ENCODE peak calls at places on chromosome 19, in nine cellular contexts. Z, G, W, H, T, K, C, Y and L are unnamed samples.

GRCh38 chr19:41189425-41190065 is 3.5 kb upstream of the CYP2S1 start:
- DNase-seq in Y (no peak), K (no peak), C (no peak), H (no peak), G (no peak), Z (peak), T (no peak), W (no peak), L (no peak)

GRCh38 chr19:47430041-47430802 is 10.9 kb upstream of the MEIS3 start:
- DNase-seq in Y (peak), C (peak), K (no peak), W (peak), T (no peak), Z (peak), H (peak), G (peak), L (no peak)

GRCh38 chr19:56637976-56638555 is 4.9 kb upstream of the SMIM17 start:
- DNase-seq in Y (peak), Z (peak), H (peak), K (no peak), C (peak), G (peak), W (peak), T (no peak), L (peak)

GRCh38 chr19:40403262-40403984 is 9.8 kb downstream of the PRX start:
- DNase-seq in Y (peak), C (peak), Z (peak), T (peak), H (peak), K (peak), G (peak), W (peak), L (peak)

GRCh38 chr19:43790587-43790986 is 9.8 kb upstream of the KCNN4 start:
- DNase-seq in T (no peak), Y (no peak), G (peak), K (no peak), Z (no peak), C (no peak), W (no peak), H (no peak), L (no peak)

GRCh38 chr19:50718255-50719118 is 1.1 kb downstream of the SHANK1 start:
- DNase-seq in Z (no peak), H (no peak), K (no peak), T (no peak), W (no peak), G (no peak), C (no peak), Y (no peak), L (no peak)

GRCh38 chr19:28427256-28428083 is 785.5 kb downstream of the UQCRFS1 start:
- DNase-seq in Z (no peak), H (no peak), K (no peak), G (no peak), W (no peak), T (no peak), Y (no peak), C (no peak), L (no peak)

GRCh38 chr19:36030264-36031148 is 2.2 kb downstream of the CLIP3 start:
- DNase-seq in Y (no peak), T (no peak), C (no peak), G (peak), H (no peak), Z (no peak), W (no peak), K (no peak), L (no peak)

GRCh38 chr19:38739440-38740251 is 4.6 kb downstream of the CAPN12 start:
- DNase-seq in H (no peak), W (no peak), Z (no peak), T (no peak), C (no peak), K (no peak), Y (no peak), G (no peak), L (no peak)

GRCh38 chr19:45179063-45179847 is 671 bp downstream of the BLOC1S3 start:
- DNase-seq in Y (no peak), H (no peak), K (peak), Z (no peak), T (no peak), W (peak), C (no peak), G (peak), L (peak)

GRCh38 chr19:38744906-38745305 is 632 bp upstream of the CAPN12 start:
- DNase-seq in T (no peak), Y (no peak), G (no peak), W (no peak), H (no peak), C (no peak), Z (no peak), K (no peak), L (no peak)

GRCh38 chr19:55620410-55620809 is 4.0 kb downstream of the ZNF784 start:
- DNase-seq in T (no peak), K (no peak), Z (no peak), G (no peak), W (no peak), H (no peak), C (no peak), Y (no peak), L (no peak)

GRCh38 chr19:49925486-49925885 is 3.5 kb upstream of the ATF5 start:
- DNase-seq in W (no peak), Z (no peak), Y (no peak), G (no peak), C (no peak), K (no peak), H (no peak), T (no peak), L (no peak)

GRCh38 chr19:17841810-17842662 is 5.7 kb downstream of the JAK3 start:
- DNase-seq in K (peak), G (peak), T (no peak), C (peak), H (peak), Z (peak), Y (peak), W (peak), L (peak)

GRCh38 chr19:5436101-5436947 is 18.9 kb upstream of the ZNRF4 start:
- DNase-seq in T (no peak), H (peak), W (peak), C (no peak), Y (peak), Z (peak), G (no peak), K (no peak), L (peak)

GRCh38 chr19:43634877-43635560 is 4.6 kb downstream of the CADM4 start:
- DNase-seq in Y (no peak), W (peak), C (no peak), K (no peak), G (no peak), T (no peak), Z (peak), H (no peak), L (no peak)

GRCh38 chr19:17796013-17796837 is 1.3 kb downstream of the B3GNT3 start:
- DNase-seq in W (no peak), G (no peak), H (no peak), T (no peak), C (peak), K (no peak), Y (no peak), Z (no peak), L (peak)

GRCh38 chr19:342801-343421 is 1.7 kb downstream of the MIER2 start:
- DNase-seq in K (no peak), H (no peak), T (peak), C (peak), Z (no peak), Y (peak), G (no peak), W (peak), L (no peak)

GRCh38 chr19:51602189-51602854 is 27.9 kb downstream of the SIGLEC5 start:
- DNase-seq in T (no peak), Z (no peak), G (peak), C (no peak), H (no peak), K (no peak), Y (no peak), W (no peak), L (no peak)

GRCh38 chr19:50716178-50717025 is 3.2 kb downstream of the SHANK1 start:
- DNase-seq in G (no peak), K (no peak), Y (no peak), Z (no peak), W (no peak), C (no peak), H (no peak), T (no peak), L (no peak)

GRCh38 chr19:46221981-46222610 is 7.4 kb upstream of the IGFL1 start:
- DNase-seq in C (no peak), T (no peak), W (peak), G (no peak), K (no peak), H (no peak), Y (peak), Z (peak), L (peak)

GRCh38 chr19:44671400-44671799 is at the start of gene CEACAM19:
- DNase-seq in K (no peak), Y (no peak), T (no peak), W (no peak), H (no peak), G (peak), Z (no peak), C (no peak), L (peak)

GRCh38 chr19:41847351-41848105 is 2.7 kb downstream of the DMRTC2 start:
- DNase-seq in K (no peak), Y (no peak), W (no peak), G (no peak), Z (no peak), H (no peak), T (no peak), C (no peak), L (no peak)

DNA sequence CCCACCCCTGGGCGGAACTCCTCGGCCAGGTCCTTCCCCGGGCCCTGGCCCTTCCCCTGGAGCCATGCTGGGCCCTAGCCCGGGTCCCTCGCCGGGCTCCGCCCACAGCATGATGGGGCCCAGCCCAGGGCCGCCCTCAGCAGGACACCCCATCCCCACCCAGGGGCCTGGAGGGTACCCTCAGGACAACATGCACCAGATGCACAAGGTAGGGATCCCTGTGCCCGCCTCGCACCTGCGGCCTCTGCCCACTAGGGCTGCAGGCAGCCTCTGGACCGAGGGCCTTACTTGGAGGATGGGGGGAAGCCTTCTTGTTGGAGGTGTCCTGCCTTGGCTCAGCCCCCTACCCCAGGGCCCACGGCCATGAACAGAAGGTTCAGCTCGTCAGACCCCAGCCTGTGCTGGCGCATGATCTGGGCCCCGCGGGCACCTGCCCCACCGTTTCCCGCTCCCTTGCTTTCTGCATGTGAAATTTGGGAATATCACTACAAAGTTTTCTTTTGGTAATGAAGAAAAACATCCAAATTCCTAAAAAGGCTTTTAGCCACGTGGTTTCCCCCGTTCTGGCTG is 23.4 kb downstream of the SMARCA4 start:
- DNase-seq in K (no peak), Z (no peak), T (no peak), W (no peak), C (no peak), G (no peak), Y (no peak), H (no peak), L (no peak)
- TF ChIP-seq CTCF in K (no peak), Z (peak), T (no peak), W (no peak), C (no peak), G (no peak), Y (no peak), H (peak), L (peak)

DNA sequence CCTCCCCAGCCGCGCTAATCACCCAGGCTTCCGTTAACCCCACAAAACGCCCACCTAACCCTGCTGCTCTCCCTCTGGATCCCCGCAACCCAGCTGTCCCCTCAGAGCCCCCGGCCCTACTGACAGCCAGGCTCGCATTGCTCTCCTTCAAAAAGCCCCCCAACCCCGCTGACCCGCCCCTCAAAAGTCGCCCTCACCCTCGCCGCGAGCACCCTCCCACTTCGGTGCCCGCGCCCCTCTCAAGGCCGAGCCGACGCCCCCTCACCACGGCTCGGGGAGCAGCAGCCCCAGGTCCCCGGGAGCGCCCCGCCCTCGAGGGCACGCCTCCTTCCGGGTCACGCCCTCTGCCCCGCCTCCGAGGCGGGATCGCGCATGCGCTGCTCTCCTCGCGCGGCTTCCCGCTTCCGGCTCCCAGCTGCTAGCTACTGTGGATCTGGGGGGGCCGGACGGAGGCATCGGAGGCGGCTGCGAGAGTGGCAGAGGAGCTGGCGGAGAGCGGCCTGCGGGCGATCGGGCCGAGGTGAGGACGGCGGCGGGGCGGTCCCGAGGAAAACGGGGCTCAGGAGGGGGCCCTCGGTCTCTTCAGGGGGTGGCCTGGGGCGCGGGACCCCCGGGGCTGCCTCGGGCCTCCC is 46.1 kb downstream of the ARHGEF18 start:
- DNase-seq in C (peak), K (peak), Z (peak), W (peak), G (peak), T (peak), H (peak), Y (peak), L (peak)
- TF ChIP-seq CTCF in C (peak), K (no peak), Z (no peak), W (no peak), G (no peak), T (no peak), H (peak), Y (no peak), L (peak)

GRCh38 chr19:3882041-3882384 is 1.5 kb downstream of the ATCAY start:
- DNase-seq in K (no peak), H (no peak), G (no peak), Z (no peak), W (no peak), C (no peak), Y (no peak), T (no peak), L (no peak)

GRCh38 chr19:3880471-3881271 is at the start of gene ATCAY:
- DNase-seq in T (no peak), W (no peak), C (no peak), H (no peak), Z (peak), G (no peak), Y (no peak), K (no peak), L (no peak)

GRCh38 chr19:3881272-3882040 is 971 bp downstream of the ATCAY start:
- DNase-seq in Y (no peak), H (no peak), Z (peak), W (no peak), G (no peak), C (no peak), T (no peak), K (no peak), L (no peak)

DNA sequence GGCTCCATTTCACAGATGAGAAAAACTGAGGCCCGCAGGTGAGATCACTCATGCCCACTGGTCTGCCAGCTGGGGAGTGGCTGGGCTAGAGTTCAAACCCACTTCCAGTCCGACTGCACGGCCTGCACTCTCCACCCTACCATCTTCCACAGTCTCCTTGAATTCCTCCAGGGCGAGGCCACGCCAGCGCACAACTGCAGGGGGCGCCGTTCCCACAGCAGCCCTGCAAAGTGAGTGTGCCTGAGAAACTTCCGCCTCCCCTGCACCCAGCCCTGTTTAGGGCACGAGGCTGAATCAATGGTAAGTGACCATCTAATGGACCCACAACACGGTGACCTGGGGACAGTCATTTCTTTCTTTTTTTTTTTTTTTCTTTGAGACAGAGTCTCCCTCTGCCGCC is 829 bp upstream of the ATCAY start:
- DNase-seq in W (no peak), K (no peak), Z (no peak), T (no peak), C (no peak), G (no peak), Y (no peak), H (no peak), L (no peak)
- TF ChIP-seq CTCF in W (no peak), K (no peak), Z (peak), T (no peak), C (no peak), G (no peak), Y (no peak), H (peak), L (no peak)

DNA sequence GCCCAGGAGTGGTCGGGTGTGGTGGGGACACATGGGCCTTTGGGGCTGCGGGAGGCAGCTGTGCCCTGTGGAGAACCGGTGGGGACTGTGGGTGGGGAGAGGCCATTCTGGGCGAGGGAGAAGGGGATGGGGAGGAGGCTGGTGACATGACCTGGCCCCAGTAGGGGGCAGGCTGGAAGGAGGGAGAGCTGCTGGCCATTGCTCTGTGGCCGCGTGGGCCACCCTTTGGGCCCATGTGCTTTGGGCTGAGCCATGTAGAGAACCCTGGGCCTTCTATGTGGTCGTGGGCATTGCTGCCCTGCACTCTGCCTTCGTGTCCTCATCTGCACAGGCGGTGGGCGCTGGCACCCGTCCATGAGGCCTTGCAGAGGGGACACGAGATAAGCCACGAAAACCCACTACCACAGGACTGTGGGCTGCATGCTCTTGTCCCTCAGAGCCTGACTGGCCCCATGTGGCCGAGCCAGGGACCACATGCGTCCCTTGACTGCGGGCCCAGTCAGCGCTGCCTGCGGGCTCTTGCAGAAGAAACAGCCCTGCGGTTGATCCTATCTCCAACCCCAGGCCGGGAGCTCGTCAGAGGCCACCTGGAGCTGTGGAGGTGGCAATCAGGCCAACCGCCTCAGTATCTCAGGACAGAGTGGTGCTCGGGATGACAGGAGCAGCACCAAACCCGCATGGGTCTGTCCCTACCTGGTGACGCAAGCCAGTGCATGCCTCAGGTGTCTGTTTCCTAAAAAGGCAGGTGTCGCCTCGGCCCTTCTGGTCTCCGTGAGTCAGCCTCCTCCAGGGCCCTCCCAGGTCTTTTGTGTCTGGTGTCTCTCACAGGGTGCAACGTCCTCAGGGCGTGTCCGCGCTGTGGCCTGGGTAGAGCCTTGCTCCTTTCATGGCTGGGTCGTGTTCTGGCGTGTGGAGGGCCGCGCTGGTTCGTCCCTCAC is 14.3 kb downstream of the FZR1 start:
- DNase-seq in G (no peak), Y (no peak), C (no peak), T (no peak), W (no peak), H (no peak), Z (peak), K (no peak), L (no peak)
- TF ChIP-seq CTCF in G (no peak), Y (no peak), C (no peak), T (no peak), W (no peak), H (peak), Z (peak), K (no peak), L (no peak)

GRCh38 chr19:11887618-11888531 is at the start of gene ZNF69:
- DNase-seq in Y (peak), Z (peak), W (peak), K (peak), H (peak), C (peak), G (peak), T (peak), L (peak)
- TF ChIP-seq CTCF in Y (peak), Z (peak), W (no peak), K (no peak), H (peak), C (no peak), G (no peak), T (no peak), L (no peak)

GRCh38 chr19:19320362-19321142 is at the start of the genes MAU2 and SUGP1:
- DNase-seq in W (peak), H (peak), T (peak), Z (peak), G (peak), K (peak), C (peak), Y (peak), L (peak)
- TF ChIP-seq CTCF in W (peak), H (peak), T (peak), Z (no peak), G (peak), K (peak), C (no peak), Y (no peak), L (no peak)

GRCh38 chr19:1636325-1637236 is 15.8 kb downstream of the TCF3 start:
- DNase-seq in W (no peak), H (no peak), Z (no peak), C (no peak), G (no peak), T (no peak), K (no peak), Y (no peak), L (no peak)

GRCh38 chr19:1633269-1633606 is 19.2 kb downstream of the TCF3 start:
- DNase-seq in Y (no peak), W (no peak), G (no peak), H (no peak), Z (no peak), C (no peak), K (no peak), T (no peak), L (no peak)

GRCh38 chr19:1632462-1633268 is 19.8 kb downstream of the TCF3 start:
- DNase-seq in K (no peak), C (peak), G (no peak), W (no peak), Y (no peak), Z (no peak), H (no peak), T (no peak), L (peak)

GRCh38 chr19:1634242-1634937 is 18.0 kb downstream of the TCF3 start:
- DNase-seq in T (no peak), K (no peak), Y (no peak), G (no peak), W (no peak), C (no peak), H (no peak), Z (no peak), L (no peak)

DNA sequence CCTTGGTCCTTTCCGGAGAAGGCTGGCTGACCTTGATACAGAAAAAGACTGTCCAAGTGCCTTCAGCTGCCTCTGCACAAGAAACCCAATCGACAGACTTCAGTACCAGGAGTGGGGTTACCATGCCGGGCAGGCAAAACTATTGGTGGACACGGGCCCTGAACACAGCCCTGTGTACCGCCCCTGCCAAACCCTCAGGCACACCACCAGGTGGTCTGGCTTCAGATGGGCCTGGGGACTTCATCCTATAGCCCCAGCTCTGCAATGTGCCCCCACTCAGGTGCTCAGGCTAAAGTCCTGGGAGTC is 17.5 kb downstream of the TCF3 start:
- DNase-seq in G (no peak), C (no peak), Z (no peak), H (no peak), T (no peak), K (no peak), W (no peak), Y (no peak), L (no peak)
- TF ChIP-seq CTCF in G (no peak), C (no peak), Z (no peak), H (no peak), T (no peak), K (no peak), W (no peak), Y (no peak), L (no peak)